ENCODE peak calls at places on chromosomes 7 and 10, in five cellular contexts. Q, H, B, T and N are unnamed samples.

GRCh38 chr10:11156480-11156879 is 138.8 kb downstream of the CELF2 start:
- DNase-seq in T (no peak), H (no peak), Q (no peak), B (no peak), N (no peak)

GRCh38 chr10:49426490-49427360 is 30.8 kb upstream of the DRGX start:
- DNase-seq in T (no peak), H (no peak), B (no peak), Q (no peak), N (no peak)

GRCh38 chr10:113492181-113492580 is 60.7 kb upstream of the HABP2 start:
- DNase-seq in B (no peak), T (no peak), H (no peak), Q (no peak), N (no peak)

GRCh38 chr10:22652988-22653431 is 61.4 kb downstream of the PIP4K2A start:
- DNase-seq in H (no peak), B (no peak), T (no peak), Q (no peak), N (no peak)

GRCh38 chr7:80472491-80473200 is 39.2 kb downstream of the GNAT3 start:
- DNase-seq in T (no peak), B (no peak), H (no peak), Q (no peak), N (no peak)

GRCh38 chr7:65409363-65409762 is 35.7 kb downstream of the ZNF92 start:
- DNase-seq in Q (no peak), H (no peak), B (no peak), T (no peak), N (no peak)

GRCh38 chr10:79229830-79230562 is 117.3 kb upstream of the PPIF start:
- DNase-seq in H (no peak), T (no peak), B (no peak), Q (no peak), N (no peak)

GRCh38 chr10:78408671-78409472 is 375.2 kb downstream of the RPS24 start:
- DNase-seq in H (no peak), B (peak), T (no peak), Q (peak), N (peak)

GRCh38 chr10:110498982-110499795 is 1.5 kb downstream of the DUSP5 start:
- DNase-seq in Q (peak), H (no peak), T (no peak), B (no peak), N (no peak)

GRCh38 chr7:147861058-147861716 is 729.4 kb upstream of the C7orf33 start:
- DNase-seq in Q (no peak), B (no peak), H (no peak), T (no peak), N (no peak)

GRCh38 chr10:128543186-128543585 is 417.0 kb upstream of the MKI67 start:
- DNase-seq in B (no peak), Q (no peak), H (no peak), T (no peak), N (no peak)

GRCh38 chr10:43316988-43317387 is 50.1 kb upstream of the RASGEF1A start:
- DNase-seq in H (no peak), T (no peak), Q (no peak), B (no peak), N (no peak)

GRCh38 chr7:30074422-30075030 is 46.3 kb downstream of the PLEKHA8 start:
- DNase-seq in T (no peak), Q (no peak), H (peak), B (no peak), N (no peak)

GRCh38 chr10:17229717-17229966 is 1.6 kb downstream of the VIM start:
- DNase-seq in B (no peak), H (no peak), Q (no peak), T (no peak), N (no peak)